ENCODE peak calls at places on chromosomes 16 and 17, in eight cellular contexts. J, X, A, R, M, E, S and W are unnamed samples.

GRCh38 chr17:8420041-8420934 is 15.4 kb upstream of the NDEL1 start:
- DNase-seq in X (no peak), S (no peak), E (no peak), A (peak), M (no peak), J (peak), R (peak), W (peak)

GRCh38 chr16:58638148-58639036 is 8.8 kb upstream of the CNOT1 start:
- DNase-seq in R (peak), S (no peak), X (no peak), A (no peak), J (peak), M (no peak), E (no peak), W (peak)

GRCh38 chr17:60154616-60155426 is 5.0 kb downstream of the CA4 start:
- DNase-seq in M (no peak), S (no peak), J (peak), A (peak), R (no peak), E (no peak), X (no peak), W (peak)

GRCh38 chr17:37273419-37274051 is 102.2 kb upstream of the C17orf78 start:
- DNase-seq in X (peak), R (peak), S (peak), A (no peak), M (no peak), E (no peak), J (no peak), W (no peak)

GRCh38 chr17:65198653-65199382 is 61.6 kb downstream of the RGS9 start:
- DNase-seq in M (no peak), S (peak), J (peak), R (peak), X (peak), E (no peak), A (no peak), W (peak)

GRCh38 chr17:64741038-64741641 is 79.0 kb upstream of the SMURF2 start:
- DNase-seq in E (no peak), X (no peak), S (no peak), R (peak), M (no peak), A (no peak), J (no peak), W (peak)

GRCh38 chr17:64459284-64459747 is 10.4 kb downstream of the MILR1 start:
- DNase-seq in S (no peak), E (no peak), J (no peak), R (no peak), A (no peak), X (no peak), M (no peak), W (peak)

GRCh38 chr16:87963400-87963799 is 12.2 kb downstream of the BANP start:
- DNase-seq in A (no peak), X (peak), R (peak), S (no peak), E (no peak), J (no peak), M (peak), W (peak)

GRCh38 chr17:79645022-79645776 is 34.3 kb upstream of the RBFOX3 start:
- DNase-seq in X (no peak), S (no peak), J (no peak), E (no peak), M (no peak), A (no peak), R (no peak), W (no peak)

GRCh38 chr16:50602126-50602525 is 53.9 kb downstream of the NKD1 start:
- DNase-seq in S (no peak), M (no peak), E (no peak), A (peak), X (no peak), R (no peak), J (no peak), W (no peak)

GRCh38 chr17:34178047-34178446 is 77.0 kb upstream of the CCL2 start:
- DNase-seq in A (no peak), J (no peak), S (no peak), E (no peak), M (no peak), R (no peak), X (no peak), W (peak)

GRCh38 chr17:65371702-65372101 is 189.7 kb downstream of the AXIN2 start:
- DNase-seq in X (no peak), S (no peak), E (no peak), A (no peak), J (peak), R (peak), M (no peak), W (no peak)

GRCh38 chr17:26782153-26782552 is 511.8 kb upstream of the WSB1 start:
- DNase-seq in X (peak), J (no peak), A (peak), S (no peak), M (no peak), E (no peak), R (no peak), W (no peak)